ENCODE peak calls at places on chromosomes 3 and 15, in four cellular contexts. S is IMR-90, N is K562, R is GM12878. J is an unnamed sample.

GRCh38 chr3:82978368-82978767 is 1216.9 kb upstream of the GBE1 start:
- DNase-seq in S (no peak), N (no peak), R (no peak), J (no peak)

GRCh38 chr15:89845305-89845893 is 30.7 kb upstream of the ANPEP start:
- DNase-seq in S (peak), N (no peak), R (no peak), J (peak)

GRCh38 chr15:29278436-29279099 is 8.9 kb upstream of the NSMCE3 start:
- DNase-seq in S (peak), N (no peak), R (no peak), J (no peak)

GRCh38 chr3:95738045-95738444 is 1076.3 kb upstream of the EPHA6 start:
- DNase-seq in S (no peak), N (no peak), R (no peak), J (no peak)

GRCh38 chr3:158160958-158161357 is 51.1 kb downstream of the RSRC1 start:
- DNase-seq in S (peak), N (no peak), R (no peak), J (peak)

GRCh38 chr3:65971281-65972252 is 67.2 kb downstream of the MAGI1 start:
- DNase-seq in S (no peak), N (no peak), R (no peak), J (no peak)

GRCh38 chr3:169148448-169149348 is 514.8 kb downstream of the MECOM start:
- DNase-seq in S (no peak), N (peak), R (no peak), J (no peak)

GRCh38 chr15:82570721-82571519 is 30.7 kb upstream of the RPS17 start:
- DNase-seq in S (peak), N (no peak), R (no peak), J (no peak)

GRCh38 chr3:113232367-113232766 is 21.0 kb downstream of the BOC start:
- DNase-seq in S (peak), N (no peak), R (no peak), J (no peak)

GRCh38 chr3:9352917-9353823 is 9.7 kb upstream of the THUMPD3 start:
- DNase-seq in S (peak), N (peak), R (peak), J (peak)

GRCh38 chr15:63601026-63601726 is 4.0 kb downstream of the FBXL22 start:
- DNase-seq in S (peak), N (no peak), R (no peak), J (peak)

GRCh38 chr3:112333386-112334334 is 704 bp downstream of the CD200 start:
- DNase-seq in S (no peak), N (no peak), R (no peak), J (no peak)

GRCh38 chr3:195153121-195153520 is 117.8 kb downstream of the XXYLT1 start:
- DNase-seq in S (peak), N (no peak), R (no peak), J (no peak)

GRCh38 chr3:195150194-195151118 is 120.5 kb downstream of the XXYLT1 start:
- DNase-seq in S (peak), N (peak), R (no peak), J (no peak)

GRCh38 chr3:195151402-195151801 is 119.6 kb downstream of the XXYLT1 start:
- DNase-seq in S (no peak), N (no peak), R (no peak), J (no peak)

GRCh38 chr3:195153653-195154052 is 117.3 kb downstream of the XXYLT1 start:
- DNase-seq in S (peak), N (no peak), R (no peak), J (no peak)

GRCh38 chr3:195151866-195152526 is 119.0 kb downstream of the XXYLT1 start:
- DNase-seq in S (peak), N (peak), R (no peak), J (no peak)
- TF ChIP-seq ELK1 in S (no peak), N (no peak), R (no peak), J (no peak)

DNA sequence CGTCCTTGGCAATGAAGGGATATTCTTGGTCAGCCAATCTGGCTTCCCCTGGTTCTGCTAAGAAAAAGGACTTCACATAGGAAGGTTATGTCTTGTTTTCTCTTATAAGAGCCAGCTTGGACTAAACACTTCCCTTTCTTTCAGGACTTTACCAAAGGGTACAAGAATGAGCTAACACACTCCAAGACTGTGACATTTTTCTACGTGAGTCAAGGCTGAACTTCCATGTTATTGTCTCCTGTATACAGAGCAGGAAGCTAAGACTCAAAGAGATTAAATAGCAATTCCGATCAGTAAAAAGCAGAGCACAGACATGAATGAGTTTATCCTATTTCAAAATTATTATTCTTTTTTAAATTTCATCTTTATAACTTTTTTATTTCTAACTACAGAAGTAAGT is 63.3 kb upstream of the STT3B start:
- DNase-seq in S (no peak), N (no peak), R (no peak), J (no peak)
- TF ChIP-seq RCOR1 in S (no peak), N (no peak), R (no peak), J (no peak)

DNA sequence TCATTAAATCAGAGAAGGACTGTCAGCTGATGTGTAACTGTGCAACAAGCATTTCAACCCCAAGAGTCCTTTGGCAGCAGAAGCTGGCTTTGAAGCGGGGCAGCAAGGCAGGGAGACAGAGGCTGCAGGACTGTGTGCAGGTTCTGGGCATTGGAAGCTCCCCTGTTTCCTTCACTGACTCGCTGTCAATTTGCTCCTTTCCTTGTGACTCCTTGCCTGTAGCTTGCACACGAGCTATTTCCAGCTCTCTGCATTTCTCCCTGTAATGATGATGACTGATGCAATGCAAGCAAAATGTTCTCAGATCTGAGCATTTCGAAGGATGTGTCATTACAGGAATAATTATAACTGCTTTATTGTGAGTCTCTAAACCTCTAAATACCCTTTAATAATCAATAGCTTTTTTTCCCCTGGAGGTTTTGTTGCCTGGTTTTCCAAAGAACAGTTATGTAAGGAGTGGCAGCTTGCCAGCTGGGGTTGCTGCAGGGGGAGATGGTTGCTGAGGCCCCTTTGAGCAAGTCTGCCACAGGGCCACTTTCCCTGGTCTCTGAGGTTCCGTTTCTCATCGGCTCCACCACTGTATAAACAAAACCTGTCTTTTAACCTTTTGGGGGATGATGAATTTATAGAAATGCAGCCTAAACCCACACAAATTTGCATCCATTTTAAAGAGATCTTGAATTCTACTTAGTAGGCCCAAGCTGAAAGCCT is 2.9 kb downstream of the APOD start:
- DNase-seq in S (peak), N (no peak), R (no peak), J (no peak)
- TF ChIP-seq ELK1 in S (no peak), N (no peak), R (no peak), J (no peak)

DNA sequence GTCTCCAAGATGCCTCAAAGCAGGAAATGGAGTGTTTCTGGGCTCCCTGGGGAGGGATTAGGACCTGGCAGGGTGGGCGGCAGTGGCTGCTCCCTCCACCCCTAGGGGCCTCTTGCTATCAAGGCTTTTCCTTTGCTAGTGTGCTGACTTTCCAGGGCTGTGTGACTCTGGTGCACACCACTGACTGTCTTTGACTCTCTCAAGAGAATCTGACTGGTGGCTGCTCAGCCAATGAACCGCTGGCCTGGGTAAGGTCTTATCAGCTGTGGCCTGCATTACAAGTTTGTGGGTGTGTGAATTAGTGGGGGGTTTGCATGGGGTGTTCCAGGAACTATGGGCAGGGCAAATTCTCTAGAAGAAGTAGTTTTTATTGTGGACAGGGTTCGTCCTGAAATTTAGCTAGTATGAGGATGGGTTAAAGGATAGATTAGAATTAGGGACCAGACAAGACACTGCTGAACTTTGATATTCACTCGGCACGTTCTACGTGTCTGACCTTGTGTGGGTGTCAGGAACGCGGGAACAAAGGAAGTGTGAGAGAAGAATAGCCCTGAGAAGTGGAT is 29.5 kb downstream of the SIAH2 start:
- DNase-seq in S (no peak), N (peak), R (no peak), J (no peak)
- TF ChIP-seq RCOR1 in S (no peak), N (peak), R (no peak), J (no peak)

GRCh38 chr3:131353016-131353877 is 28.3 kb upstream of the NUDT16 start:
- DNase-seq in S (no peak), N (no peak), R (no peak), J (peak)

GRCh38 chr3:131350506-131350905 is 31.1 kb upstream of the NUDT16 start:
- DNase-seq in S (peak), N (no peak), R (no peak), J (peak)

GRCh38 chr3:131349454-131349853 is 32.1 kb upstream of the NUDT16 start:
- DNase-seq in S (no peak), N (no peak), R (no peak), J (no peak)

GRCh38 chr3:131348911-131349310 is 32.7 kb upstream of the NUDT16 start:
- DNase-seq in S (no peak), N (no peak), R (no peak), J (no peak)

DNA sequence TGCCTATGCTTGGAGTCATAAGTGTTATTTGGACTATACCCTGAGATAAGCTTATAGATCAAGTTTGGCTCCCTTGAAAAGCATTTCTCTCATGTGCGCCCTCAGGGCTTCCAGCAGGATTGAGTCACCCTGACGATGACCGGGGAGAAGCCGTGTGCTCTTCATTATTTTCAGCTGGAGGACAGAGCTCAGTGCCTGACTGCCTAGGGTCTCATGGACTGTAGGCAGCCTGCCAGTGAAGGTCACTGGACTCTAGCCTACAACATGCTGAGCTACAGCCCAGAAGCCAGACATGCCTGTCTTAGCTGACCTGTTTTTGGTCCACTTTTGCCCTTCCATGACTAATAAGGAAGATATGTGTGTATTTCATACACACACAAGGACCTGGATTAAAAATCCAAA is 31.6 kb upstream of the NUDT16 start:
- DNase-seq in S (peak), N (no peak), R (no peak), J (peak)
- TF ChIP-seq ELK1 in S (no peak), N (no peak), R (no peak), J (no peak)

GRCh38 chr3:46929324-46929723 is 47.2 kb downstream of the CCDC12 start:
- DNase-seq in S (no peak), N (no peak), R (no peak), J (no peak)
- TF ChIP-seq RCOR1 in S (no peak), N (no peak), R (no peak), J (no peak)

GRCh38 chr15:77017091-77017660 is 22.2 kb downstream of the PSTPIP1 start:
- DNase-seq in S (no peak), N (no peak), R (no peak), J (no peak)

GRCh38 chr15:77018796-77019475 is 24.0 kb downstream of the PSTPIP1 start:
- DNase-seq in S (no peak), N (no peak), R (no peak), J (no peak)

GRCh38 chr15:77016321-77016695 is 21.4 kb downstream of the PSTPIP1 start:
- DNase-seq in S (no peak), N (no peak), R (no peak), J (no peak)

GRCh38 chr15:77019476-77020331 is 24.8 kb downstream of the PSTPIP1 start:
- DNase-seq in S (peak), N (no peak), R (no peak), J (no peak)

GRCh38 chr15:77017761-77018720 is 23.1 kb downstream of the PSTPIP1 start:
- DNase-seq in S (no peak), N (no peak), R (no peak), J (no peak)
- TF ChIP-seq ELK1 in S (no peak), N (no peak), R (no peak), J (no peak)

GRCh38 chr15:99409097-99409473 is 156.7 kb upstream of the MEF2A start:
- DNase-seq in S (peak), N (no peak), R (no peak), J (peak)
- TF ChIP-seq RCOR1 in S (no peak), N (no peak), R (no peak), J (no peak)

DNA sequence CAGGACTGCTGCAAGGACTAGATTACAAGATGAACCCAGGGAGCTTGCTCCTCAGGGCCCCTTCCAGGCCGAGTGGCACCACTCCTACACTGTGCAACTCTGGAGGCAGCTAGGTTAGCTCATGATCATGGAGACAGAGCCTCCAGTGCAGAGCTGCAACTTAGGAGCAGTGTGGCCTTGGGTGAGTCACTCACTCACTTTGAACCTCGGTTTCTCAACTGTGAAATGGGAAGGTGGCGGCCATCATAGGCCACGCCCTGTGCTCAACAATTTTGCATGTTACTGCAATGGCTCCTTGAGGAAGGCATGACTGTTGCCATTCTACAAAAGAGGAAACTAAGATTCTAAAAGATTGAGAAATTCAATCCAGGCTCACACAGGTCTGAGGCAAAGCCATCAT is 11.2 kb upstream of the CXCR6 start:
- DNase-seq in S (no peak), N (no peak), R (no peak), J (no peak)
- TF ChIP-seq ELK1 in S (no peak), N (no peak), R (no peak), J (no peak)